ENCODE peak calls at places on chromosomes 7 and 10, in eight cellular contexts. N, B, D, O, L, E, Y and W are unnamed samples.

GRCh38 chr7:148637094-148637493 is 46.5 kb downstream of the C7orf33 start:
- DNase-seq in B (no peak), O (no peak), D (no peak), E (no peak), N (no peak), Y (no peak), L (no peak), W (no peak)

GRCh38 chr10:45520476-45520875 is 146.5 kb downstream of the ALOX5 start:
- DNase-seq in E (no peak), Y (no peak), O (no peak), D (no peak), B (no peak), N (no peak), L (no peak), W (peak)

GRCh38 chr7:832292-832967 is at the start of gene SUN1:
- DNase-seq in E (no peak), B (peak), L (peak), O (no peak), N (no peak), Y (no peak), D (no peak), W (peak)

GRCh38 chr7:153193144-153193595 is 433.6 kb downstream of the ACTR3B start:
- DNase-seq in N (peak), B (peak), L (no peak), D (no peak), O (peak), E (no peak), Y (no peak), W (peak)

GRCh38 chr10:86401588-86402282 is 35.1 kb upstream of the GRID1 start:
- DNase-seq in O (no peak), Y (peak), B (no peak), E (no peak), L (no peak), D (no peak), N (peak), W (no peak)

GRCh38 chr10:101920497-101920896 is 76.9 kb upstream of the KCNIP2 start:
- DNase-seq in N (no peak), B (no peak), Y (no peak), L (no peak), E (no peak), D (no peak), O (no peak), W (no peak)

GRCh38 chr7:94396606-94397005 is 1.9 kb downstream of the COL1A2 start:
- DNase-seq in D (no peak), N (no peak), B (no peak), E (no peak), O (no peak), L (peak), Y (no peak), W (no peak)

GRCh38 chr7:106952658-106953231 is 87.7 kb downstream of the PIK3CG start:
- DNase-seq in D (peak), L (no peak), B (no peak), N (no peak), E (no peak), O (peak), Y (no peak), W (no peak)

GRCh38 chr10:62681211-62681940 is 123.1 kb upstream of the ADO start:
- DNase-seq in L (peak), D (no peak), Y (peak), B (peak), N (no peak), O (no peak), E (peak), W (peak)

GRCh38 chr10:79488303-79488702 is 24.0 kb upstream of the EIF5AL1 start:
- DNase-seq in B (no peak), N (no peak), O (peak), D (peak), E (peak), L (peak), Y (peak), W (no peak)

GRCh38 chr10:15751048-15751447 is 31.3 kb upstream of the ITGA8 start:
- DNase-seq in B (no peak), L (peak), O (no peak), N (no peak), Y (no peak), D (no peak), E (no peak), W (no peak)

GRCh38 chr10:114520453-114520852 is 116.2 kb upstream of the AFAP1L2 start:
- DNase-seq in L (peak), E (no peak), O (no peak), Y (no peak), B (no peak), D (no peak), N (no peak), W (no peak)

GRCh38 chr10:58326967-58327381 is 7.8 kb upstream of the UBE2D1 start:
- DNase-seq in L (peak), Y (peak), N (no peak), D (no peak), O (no peak), B (no peak), E (no peak), W (no peak)

GRCh38 chr10:110615057-110615630 is 29.0 kb upstream of the RBM20 start:
- DNase-seq in N (no peak), O (no peak), L (no peak), D (no peak), B (no peak), Y (no peak), E (no peak), W (no peak)

GRCh38 chr10:20105236-20105635 is 289.0 kb downstream of the PLXDC2 start:
- DNase-seq in L (peak), O (no peak), D (no peak), E (no peak), Y (no peak), B (no peak), N (no peak), W (no peak)

GRCh38 chr7:45073843-45074737 is 14.7 kb downstream of the NACAD start:
- DNase-seq in B (no peak), Y (no peak), O (no peak), N (peak), L (no peak), D (no peak), E (no peak), W (no peak)

DNA sequence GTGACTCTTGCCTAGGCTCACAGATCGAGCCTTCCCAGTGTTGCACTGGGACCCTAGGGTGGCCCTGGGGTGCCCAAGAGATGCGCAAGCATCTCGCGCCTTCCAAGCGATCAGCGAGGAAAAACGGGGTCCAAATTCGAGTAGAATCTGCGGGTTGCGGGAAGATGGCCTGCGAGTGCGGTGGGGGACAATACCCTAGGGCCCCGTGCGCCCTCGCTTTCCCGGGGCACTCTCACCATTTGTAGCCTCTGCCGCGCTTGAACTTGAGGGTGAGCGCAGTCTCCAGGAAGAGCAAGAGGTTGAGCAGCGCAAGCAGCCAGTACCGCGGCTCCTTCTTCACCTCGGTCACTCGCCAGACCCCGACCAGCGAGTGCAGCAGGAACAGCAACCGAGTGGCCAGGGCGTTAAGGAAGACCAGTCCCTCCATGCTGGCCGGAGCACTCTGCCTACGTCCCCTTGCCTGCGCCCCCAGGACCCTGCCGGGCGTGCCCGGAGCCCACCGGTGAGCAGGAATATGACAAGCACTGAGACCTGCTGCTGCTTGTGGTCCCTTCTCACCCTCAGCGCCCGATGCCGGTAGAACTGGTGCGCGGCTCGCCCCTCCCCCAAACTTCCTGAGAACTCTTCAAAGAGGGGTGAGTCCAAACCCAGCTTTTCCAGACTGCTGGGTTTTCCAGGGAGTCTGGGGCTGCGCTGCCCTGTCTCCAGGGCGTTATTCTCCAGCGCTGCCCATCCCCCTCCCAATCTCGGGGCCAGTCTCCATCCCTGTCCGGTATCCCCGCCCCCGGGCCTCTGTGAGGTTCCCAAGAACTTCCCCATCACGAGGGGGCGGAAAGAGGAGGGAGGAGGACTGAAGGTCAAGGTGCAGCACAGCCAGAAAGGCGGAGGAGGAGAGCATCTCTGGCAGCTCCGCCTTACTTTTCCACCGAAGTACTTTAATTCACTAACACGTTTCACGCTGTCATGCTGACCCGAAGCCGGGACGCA is at the start of gene TMEM26:
- DNase-seq in D (peak), Y (peak), E (no peak), N (peak), L (peak), B (no peak), O (no peak), W (no peak)
- H3K4me3 ChIP-seq in D (peak), Y (no peak), E (peak), N (peak), L (peak), B (no peak), O (peak), W (no peak)

GRCh38 chr10:122981066-122981464 is 864 bp downstream of the PSTK start:
- DNase-seq in B (peak), O (no peak), E (no peak), Y (no peak), D (no peak), L (peak), N (no peak), W (peak)
- TF ChIP-seq CTCF in B (peak), O (no peak), E (peak), Y (no peak), D (no peak), L (peak), N (peak), W (peak)

DNA sequence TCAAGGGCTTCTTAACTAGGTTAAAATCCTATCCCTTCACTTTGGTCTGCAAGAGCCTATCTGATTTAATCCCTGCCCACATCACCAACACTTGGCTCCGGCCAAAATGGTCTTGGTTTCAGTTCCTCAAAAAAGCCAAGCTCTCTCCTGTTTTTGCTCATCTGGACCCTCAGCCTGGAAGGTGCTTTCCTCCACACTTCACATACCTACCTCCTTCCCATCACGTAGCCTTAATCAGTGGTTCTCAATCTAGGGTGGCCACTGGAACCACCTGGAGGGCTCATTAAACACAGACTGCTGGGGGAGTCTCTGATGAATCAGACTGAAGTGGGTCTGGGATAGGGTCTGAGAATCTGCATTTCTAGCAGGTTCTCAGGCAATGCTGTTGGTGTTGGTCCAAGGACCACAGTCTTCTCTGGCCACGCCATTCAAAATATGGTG is 227.0 kb upstream of the AOAH start:
- DNase-seq in N (no peak), B (peak), O (no peak), E (no peak), L (no peak), Y (no peak), D (no peak), W (peak)
- H3K4me3 ChIP-seq in N (no peak), B (no peak), O (no peak), E (no peak), L (no peak), Y (no peak), D (no peak), W (peak)

GRCh38 chr7:128885370-128886187 is 22.9 kb downstream of the ATP6V1F start:
- DNase-seq in Y (peak), E (no peak), L (no peak), D (no peak), O (no peak), B (no peak), N (no peak), W (no peak)

GRCh38 chr7:128882134-128882533 is 19.5 kb downstream of the ATP6V1F start:
- DNase-seq in O (no peak), E (no peak), N (no peak), L (no peak), Y (peak), B (no peak), D (no peak), W (no peak)

GRCh38 chr7:128881458-128882125 is 18.9 kb downstream of the ATP6V1F start:
- DNase-seq in L (no peak), O (no peak), D (no peak), E (no peak), B (no peak), N (no peak), Y (peak), W (no peak)

GRCh38 chr7:128884561-128885369 is 22.1 kb downstream of the ATP6V1F start:
- DNase-seq in B (no peak), L (no peak), D (no peak), E (no peak), O (no peak), N (no peak), Y (peak), W (no peak)

GRCh38 chr7:128883622-128884549 is 21.2 kb downstream of the ATP6V1F start:
- DNase-seq in B (peak), D (peak), E (peak), O (peak), Y (peak), L (peak), N (peak), W (peak)
- TF ChIP-seq CTCF in B (peak), D (peak), E (peak), O (peak), Y (peak), L (peak), N (peak), W (peak)

GRCh38 chr7:101116898-101117297 is 10.0 kb upstream of the SERPINE1 start:
- DNase-seq in B (no peak), N (no peak), L (peak), E (no peak), D (no peak), Y (no peak), O (no peak), W (no peak)

GRCh38 chr7:101115215-101115614 is 11.7 kb upstream of the SERPINE1 start:
- DNase-seq in O (no peak), Y (no peak), E (no peak), N (no peak), B (no peak), L (no peak), D (no peak), W (no peak)

GRCh38 chr7:101112233-101112632 is 14.7 kb upstream of the SERPINE1 start:
- DNase-seq in Y (no peak), E (no peak), L (peak), O (no peak), N (no peak), B (no peak), D (no peak), W (no peak)

GRCh38 chr7:101113860-101114259 is 13.0 kb upstream of the SERPINE1 start:
- DNase-seq in O (no peak), B (no peak), D (no peak), E (no peak), N (no peak), L (no peak), Y (no peak), W (no peak)

GRCh38 chr7:101114492-101114891 is 12.4 kb upstream of the SERPINE1 start:
- DNase-seq in E (no peak), Y (no peak), D (no peak), B (no peak), L (peak), N (no peak), O (no peak), W (no peak)
- H3K4me3 ChIP-seq in E (no peak), Y (no peak), D (no peak), B (no peak), L (no peak), N (no peak), O (no peak), W (no peak)

DNA sequence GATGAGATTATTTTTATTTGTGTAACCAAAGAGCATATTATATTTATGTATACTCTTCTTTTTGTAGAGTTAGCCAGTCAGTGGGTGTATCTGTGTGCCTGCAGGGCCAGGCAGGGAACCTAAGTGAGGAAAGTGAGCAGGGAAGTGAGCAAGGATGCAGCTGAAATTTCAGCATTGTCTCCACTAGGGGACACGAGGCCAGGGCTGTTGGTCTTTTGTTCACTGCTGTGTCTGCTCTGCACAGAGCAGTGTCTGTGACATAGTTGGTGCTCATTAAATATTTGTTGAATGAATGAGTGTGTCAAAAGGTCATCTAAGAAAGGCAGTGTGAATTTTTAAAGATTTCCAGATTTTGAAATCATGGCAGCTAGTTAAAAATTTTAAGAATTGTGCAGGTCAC is 51.8 kb downstream of the SUGCT start:
- DNase-seq in Y (no peak), B (no peak), E (no peak), L (no peak), D (no peak), O (no peak), N (no peak), W (no peak)
- TF ChIP-seq CTCF in Y (no peak), B (no peak), E (no peak), L (peak), D (no peak), O (no peak), N (no peak), W (no peak)

GRCh38 chr10:132497788-132498561 is 39.6 kb upstream of the INPP5A start:
- DNase-seq in Y (no peak), N (peak), L (no peak), E (no peak), D (no peak), B (no peak), O (no peak), W (no peak)
- H3K4me3 ChIP-seq in Y (no peak), N (no peak), L (no peak), E (no peak), D (no peak), B (no peak), O (no peak), W (no peak)

GRCh38 chr10:122510326-122510725 is 49.0 kb downstream of the HTRA1 start:
- DNase-seq in Y (peak), B (no peak), N (no peak), O (no peak), E (no peak), D (no peak), L (no peak), W (no peak)

GRCh38 chr10:122513053-122513452 is 47.5 kb upstream of the DMBT1 start:
- DNase-seq in L (no peak), O (no peak), E (no peak), N (no peak), Y (no peak), B (no peak), D (no peak), W (no peak)

GRCh38 chr10:122507661-122508060 is 46.3 kb downstream of the HTRA1 start:
- DNase-seq in O (no peak), L (no peak), Y (no peak), E (no peak), D (no peak), N (no peak), B (no peak), W (no peak)

GRCh38 chr10:122509323-122509722 is 48.0 kb downstream of the HTRA1 start:
- DNase-seq in E (no peak), L (no peak), N (no peak), O (no peak), D (no peak), Y (peak), B (no peak), W (no peak)

DNA sequence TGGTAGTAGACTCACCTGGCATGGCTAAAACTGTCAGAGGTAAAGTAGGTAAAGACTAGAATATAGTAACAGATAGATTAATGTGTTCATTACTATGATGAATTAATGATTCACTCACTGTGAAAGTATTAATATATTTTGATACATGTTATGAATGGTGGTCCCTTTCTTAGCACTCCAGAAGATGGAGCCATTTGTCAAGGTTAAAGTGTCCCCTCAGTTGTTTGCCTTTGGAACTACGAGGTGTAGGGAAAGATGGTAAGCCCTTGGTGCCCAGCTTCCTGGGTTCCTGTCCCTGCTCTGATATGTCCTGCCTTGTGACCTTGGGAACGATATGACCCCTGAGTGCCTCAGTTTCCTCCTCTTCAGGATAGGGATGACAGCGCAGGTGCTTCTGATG is 49.4 kb downstream of the HTRA1 start:
- DNase-seq in B (no peak), O (no peak), N (no peak), Y (no peak), L (no peak), E (no peak), D (no peak), W (no peak)
- TF ChIP-seq CTCF in B (no peak), O (no peak), N (no peak), Y (no peak), L (no peak), E (no peak), D (no peak), W (no peak)